ENCODE peak calls at places on chromosome 19, in ten cellular contexts. Z is CD8-positive, alpha-beta memory T cell; F is NCI-H82; H is vagina; R is stimulated activated CD8-positive, alpha-beta memory T cell treated with anti-CD3 and anti-CD28 coated beads, Interleukin-4, amount 100 ng/mL, for 1 hour; P is NCI-H748 treated with DMSO at 0.1 percent for 48 hours; Y is DMS53; X is gastrocnemius medialis; K is breast epithelium; E is germinal center. G is an unnamed sample.

GRCh38 chr19:30070970-30071632 is 129.1 kb downstream of the URI1 start:
- DNase-seq in R (no peak), H (no peak), F (no peak), X (no peak), Y (no peak), K (peak; percentile 37), P (no peak), Z (no peak), E (no peak), G (no peak)

GRCh38 chr19:54388001-54388802 is 23.5 kb upstream of the LAIR1 start:
- DNase-seq in R (no peak), F (peak; percentile 41), P (no peak), Z (no peak), H (no peak), E (no peak), K (no peak), X (no peak), Y (peak; percentile 29), G (no peak)

GRCh38 chr19:12995596-12996541 is 594 bp downstream of the NFIX start:
- DNase-seq in P (no peak), X (no peak), H (no peak), K (no peak), E (peak; percentile 49), R (no peak), F (no peak), Z (no peak), Y (peak; percentile 54), G (peak; percentile 32)

GRCh38 chr19:10468133-10468532 is 35.0 kb downstream of the KEAP1 start:
- DNase-seq in Y (no peak), H (no peak), X (no peak), E (no peak), Z (no peak), K (no peak), P (no peak), R (no peak), F (no peak), G (no peak)

GRCh38 chr19:15426485-15427349 is 7.9 kb upstream of the AKAP8L start:
- DNase-seq in H (no peak), F (peak; percentile 25), Z (no peak), X (no peak), R (no peak), K (no peak), E (no peak), P (no peak), Y (peak; percentile 11), G (no peak)

GRCh38 chr19:42253245-42254082 is 1.5 kb downstream of the ERF start:
- DNase-seq in E (peak; percentile 66), X (no peak), P (peak; percentile 58), K (no peak), H (no peak), Y (peak; percentile 67), Z (peak; percentile 58), R (peak; percentile 24), F (peak; percentile 91), G (peak; percentile 62)

GRCh38 chr19:43594710-43595604 is 977 bp downstream of the IRGQ start:
- DNase-seq in R (no peak), P (peak; percentile 67), Z (peak; percentile 65), F (peak; percentile 82), X (no peak), E (peak; percentile 63), Y (peak; percentile 89), K (no peak), H (no peak), G (peak; percentile 83)

GRCh38 chr19:7759156-7759555 is 3.9 kb upstream of the CLEC4M start:
- DNase-seq in X (no peak), R (no peak), Z (no peak), P (no peak), K (no peak), E (no peak), Y (no peak), F (no peak), H (no peak), G (no peak)

GRCh38 chr19:49196527-49197240 is 39.1 kb downstream of the TRPM4 start:
- DNase-seq in F (no peak), P (no peak), E (no peak), R (no peak), Z (no peak), H (no peak), K (no peak), X (peak; percentile 17), Y (peak; percentile 78), G (no peak)

GRCh38 chr19:34218818-34219164 is 35.6 kb upstream of the GARRE1 start:
- DNase-seq in Y (no peak), P (no peak), R (no peak), E (no peak), F (no peak), H (no peak), K (no peak), X (no peak), Z (no peak), G (no peak)

GRCh38 chr19:10293637-10294367 is 4.0 kb downstream of the ICAM5 start:
- DNase-seq in R (no peak), P (no peak), F (no peak), Y (no peak), Z (no peak), X (no peak), K (no peak), H (no peak), E (no peak), G (no peak)

GRCh38 chr19:51339313-51339686 is 2.6 kb downstream of the VSIG10L start:
- DNase-seq in Z (no peak), E (no peak), H (no peak), X (no peak), K (no peak), Y (no peak), P (no peak), R (no peak), F (no peak), G (no peak)

GRCh38 chr19:3153286-3154230 is 17.7 kb downstream of the GNA15 start:
- DNase-seq in E (no peak), X (no peak), F (no peak), R (no peak), K (no peak), Y (no peak), P (no peak), H (no peak), Z (no peak), G (no peak)

GRCh38 chr19:30449191-30449590 is 77.0 kb downstream of the ZNF536 start:
- DNase-seq in R (no peak), F (no peak), Z (no peak), K (no peak), E (no peak), X (no peak), Y (no peak), P (no peak), H (no peak), G (no peak)

GRCh38 chr19:5967571-5967970 is 10.4 kb downstream of the RANBP3 start:
- DNase-seq in E (no peak), F (no peak), X (no peak), Y (no peak), H (no peak), R (no peak), P (no peak), Z (no peak), K (no peak), G (no peak)

GRCh38 chr19:405138-405965 is 3.6 kb downstream of the C2CD4C start:
- DNase-seq in R (no peak), K (peak; percentile 33), E (no peak), H (no peak), F (no peak), P (no peak), X (no peak), Y (peak; percentile 32), Z (no peak), G (no peak)

GRCh38 chr19:53961523-53962345 is 1.0 kb upstream of the CACNG8 start:
- DNase-seq in H (no peak), P (no peak), X (no peak), Z (no peak), K (no peak), E (no peak), Y (no peak), F (no peak), R (no peak), G (no peak)

GRCh38 chr19:28940751-28941500 is 272.0 kb downstream of the UQCRFS1 start:
- DNase-seq in P (no peak), R (no peak), K (no peak), H (peak; percentile 67), F (no peak), X (no peak), E (no peak), Y (no peak), Z (no peak), G (no peak)

GRCh38 chr19:4806384-4806783 is 14.8 kb downstream of the FEM1A start:
- DNase-seq in P (no peak), X (no peak), K (no peak), F (no peak), Z (no peak), H (no peak), Y (no peak), R (no peak), E (no peak), G (no peak)

GRCh38 chr19:5057860-5058259 is 88.9 kb downstream of the KDM4B start:
- DNase-seq in H (no peak), K (no peak), Y (peak; percentile 9), R (no peak), P (no peak), F (peak; percentile 53), Z (no peak), X (no peak), E (peak; percentile 31), G (no peak)